ENCODE peak calls at places on chromosome 1, in eight cellular contexts. One of them, this sample, is unnamed.

GRCh38 chr1:59332983-59333382 is 36.1 kb downstream of the FGGY start:
- DNase-seq in ecto neural progenitor cell: no peak
- DNase-seq in AG10803: peak; percentile 76
- DNase-seq in activated CD4-positive, alpha-beta T cell treated with anti-CD3 and anti-CD28 coated beads, Interleukin-2, amount 50 U/mL, for 1 hour: no peak
- DNase-seq in naive thymus-derived CD8-positive, alpha-beta T cell: no peak
- DNase-seq in activated T-cell treated with anti-CD3 and anti-CD28 coated beads, Interleukin-2, amount 50 U/mL, for 1 hour: no peak
- DNase-seq in GM13976: no peak
- DNase-seq in tibial artery: no peak
- DNase-seq in this sample: peak; percentile 57

GRCh38 chr1:185719021-185719420 is 15.2 kb upstream of the HMCN1 start:
- DNase-seq in activated CD4-positive, alpha-beta T cell treated with anti-CD3 and anti-CD28 coated beads, Interleukin-2, amount 50 U/mL, for 1 hour: no peak
- DNase-seq in tibial artery: peak; percentile 52
- DNase-seq in activated T-cell treated with anti-CD3 and anti-CD28 coated beads, Interleukin-2, amount 50 U/mL, for 1 hour: no peak
- DNase-seq in GM13976: no peak
- DNase-seq in AG10803: peak; percentile 97
- DNase-seq in naive thymus-derived CD8-positive, alpha-beta T cell: no peak
- DNase-seq in ecto neural progenitor cell: no peak
- DNase-seq in this sample: peak; percentile 96

GRCh38 chr1:245173446-245174178 is 18.8 kb downstream of the KIF26B start:
- DNase-seq in tibial artery: no peak
- DNase-seq in naive thymus-derived CD8-positive, alpha-beta T cell: no peak
- DNase-seq in ecto neural progenitor cell: no peak
- DNase-seq in activated CD4-positive, alpha-beta T cell treated with anti-CD3 and anti-CD28 coated beads, Interleukin-2, amount 50 U/mL, for 1 hour: no peak
- DNase-seq in AG10803: no peak
- DNase-seq in GM13976: no peak
- DNase-seq in activated T-cell treated with anti-CD3 and anti-CD28 coated beads, Interleukin-2, amount 50 U/mL, for 1 hour: no peak
- DNase-seq in this sample: peak; percentile 30

GRCh38 chr1:222754386-222755139 is 17.6 kb downstream of the FAM177B start:
- DNase-seq in naive thymus-derived CD8-positive, alpha-beta T cell: no peak
- DNase-seq in GM13976: no peak
- DNase-seq in ecto neural progenitor cell: no peak
- DNase-seq in activated CD4-positive, alpha-beta T cell treated with anti-CD3 and anti-CD28 coated beads, Interleukin-2, amount 50 U/mL, for 1 hour: no peak
- DNase-seq in activated T-cell treated with anti-CD3 and anti-CD28 coated beads, Interleukin-2, amount 50 U/mL, for 1 hour: no peak
- DNase-seq in AG10803: peak; percentile 94
- DNase-seq in tibial artery: peak; percentile 66
- DNase-seq in this sample: peak; percentile 99

GRCh38 chr1:150268342-150268705 is 492 bp downstream of the APH1A start:
- DNase-seq in activated CD4-positive, alpha-beta T cell treated with anti-CD3 and anti-CD28 coated beads, Interleukin-2, amount 50 U/mL, for 1 hour: peak; percentile 45
- DNase-seq in activated T-cell treated with anti-CD3 and anti-CD28 coated beads, Interleukin-2, amount 50 U/mL, for 1 hour: peak; percentile 60
- DNase-seq in tibial artery: peak; percentile 51
- DNase-seq in AG10803: peak; percentile 28
- DNase-seq in naive thymus-derived CD8-positive, alpha-beta T cell: peak; percentile 28
- DNase-seq in GM13976: peak; percentile 55
- DNase-seq in ecto neural progenitor cell: no peak
- DNase-seq in this sample: peak; percentile 71

GRCh38 chr1:170903961-170904360 is 31.4 kb upstream of the MROH9 start:
- DNase-seq in GM13976: no peak
- DNase-seq in naive thymus-derived CD8-positive, alpha-beta T cell: no peak
- DNase-seq in activated T-cell treated with anti-CD3 and anti-CD28 coated beads, Interleukin-2, amount 50 U/mL, for 1 hour: no peak
- DNase-seq in activated CD4-positive, alpha-beta T cell treated with anti-CD3 and anti-CD28 coated beads, Interleukin-2, amount 50 U/mL, for 1 hour: no peak
- DNase-seq in tibial artery: no peak
- DNase-seq in AG10803: no peak
- DNase-seq in ecto neural progenitor cell: no peak
- DNase-seq in this sample: no peak

GRCh38 chr1:116243673-116244101 is 129.4 kb upstream of the ATP1A1 start:
- DNase-seq in activated T-cell treated with anti-CD3 and anti-CD28 coated beads, Interleukin-2, amount 50 U/mL, for 1 hour: no peak
- DNase-seq in GM13976: no peak
- DNase-seq in activated CD4-positive, alpha-beta T cell treated with anti-CD3 and anti-CD28 coated beads, Interleukin-2, amount 50 U/mL, for 1 hour: no peak
- DNase-seq in AG10803: no peak
- DNase-seq in tibial artery: no peak
- DNase-seq in naive thymus-derived CD8-positive, alpha-beta T cell: no peak
- DNase-seq in ecto neural progenitor cell: no peak
- DNase-seq in this sample: no peak

GRCh38 chr1:34373912-34374311 is 197.2 kb downstream of the C1orf94 start:
- DNase-seq in ecto neural progenitor cell: no peak
- DNase-seq in AG10803: no peak
- DNase-seq in tibial artery: no peak
- DNase-seq in activated T-cell treated with anti-CD3 and anti-CD28 coated beads, Interleukin-2, amount 50 U/mL, for 1 hour: no peak
- DNase-seq in GM13976: no peak
- DNase-seq in activated CD4-positive, alpha-beta T cell treated with anti-CD3 and anti-CD28 coated beads, Interleukin-2, amount 50 U/mL, for 1 hour: no peak
- DNase-seq in naive thymus-derived CD8-positive, alpha-beta T cell: no peak
- DNase-seq in this sample: no peak

GRCh38 chr1:1573843-1574720 is 581 bp downstream of the SSU72 start:
- DNase-seq in AG10803: peak; percentile 50
- DNase-seq in activated T-cell treated with anti-CD3 and anti-CD28 coated beads, Interleukin-2, amount 50 U/mL, for 1 hour: no peak
- DNase-seq in naive thymus-derived CD8-positive, alpha-beta T cell: peak; percentile 74
- DNase-seq in GM13976: peak; percentile 90
- DNase-seq in ecto neural progenitor cell: no peak
- DNase-seq in activated CD4-positive, alpha-beta T cell treated with anti-CD3 and anti-CD28 coated beads, Interleukin-2, amount 50 U/mL, for 1 hour: peak; percentile 62
- DNase-seq in tibial artery: no peak
- DNase-seq in this sample: peak; percentile 90

GRCh38 chr1:60886793-60887331 is 195.5 kb upstream of the NFIA start:
- DNase-seq in activated CD4-positive, alpha-beta T cell treated with anti-CD3 and anti-CD28 coated beads, Interleukin-2, amount 50 U/mL, for 1 hour: no peak
- DNase-seq in naive thymus-derived CD8-positive, alpha-beta T cell: no peak
- DNase-seq in tibial artery: no peak
- DNase-seq in GM13976: no peak
- DNase-seq in AG10803: no peak
- DNase-seq in activated T-cell treated with anti-CD3 and anti-CD28 coated beads, Interleukin-2, amount 50 U/mL, for 1 hour: no peak
- DNase-seq in ecto neural progenitor cell: peak; percentile 62
- DNase-seq in this sample: no peak

GRCh38 chr1:35573198-35573775 is at the start of gene TFAP2E:
- DNase-seq in GM13976: no peak
- DNase-seq in naive thymus-derived CD8-positive, alpha-beta T cell: no peak
- DNase-seq in activated T-cell treated with anti-CD3 and anti-CD28 coated beads, Interleukin-2, amount 50 U/mL, for 1 hour: no peak
- DNase-seq in tibial artery: no peak
- DNase-seq in AG10803: no peak
- DNase-seq in ecto neural progenitor cell: peak; percentile 69
- DNase-seq in activated CD4-positive, alpha-beta T cell treated with anti-CD3 and anti-CD28 coated beads, Interleukin-2, amount 50 U/mL, for 1 hour: no peak
- DNase-seq in this sample: peak; percentile 72

GRCh38 chr1:158398818-158399502 is at the start of gene OR10T2:
- DNase-seq in GM13976: no peak
- DNase-seq in AG10803: no peak
- DNase-seq in tibial artery: no peak
- DNase-seq in naive thymus-derived CD8-positive, alpha-beta T cell: no peak
- DNase-seq in activated T-cell treated with anti-CD3 and anti-CD28 coated beads, Interleukin-2, amount 50 U/mL, for 1 hour: no peak
- DNase-seq in activated CD4-positive, alpha-beta T cell treated with anti-CD3 and anti-CD28 coated beads, Interleukin-2, amount 50 U/mL, for 1 hour: no peak
- DNase-seq in ecto neural progenitor cell: no peak
- DNase-seq in this sample: no peak

GRCh38 chr1:27135920-27136551 is 18.9 kb downstream of the SLC9A1 start:
- DNase-seq in ecto neural progenitor cell: no peak
- DNase-seq in naive thymus-derived CD8-positive, alpha-beta T cell: no peak
- DNase-seq in AG10803: peak; percentile 21
- DNase-seq in GM13976: peak; percentile 45
- DNase-seq in activated T-cell treated with anti-CD3 and anti-CD28 coated beads, Interleukin-2, amount 50 U/mL, for 1 hour: no peak
- DNase-seq in tibial artery: no peak
- DNase-seq in activated CD4-positive, alpha-beta T cell treated with anti-CD3 and anti-CD28 coated beads, Interleukin-2, amount 50 U/mL, for 1 hour: no peak
- DNase-seq in this sample: peak; percentile 48

GRCh38 chr1:239455743-239456142 is 69.4 kb downstream of the CHRM3 start:
- DNase-seq in tibial artery: no peak
- DNase-seq in naive thymus-derived CD8-positive, alpha-beta T cell: no peak
- DNase-seq in GM13976: no peak
- DNase-seq in AG10803: no peak
- DNase-seq in activated CD4-positive, alpha-beta T cell treated with anti-CD3 and anti-CD28 coated beads, Interleukin-2, amount 50 U/mL, for 1 hour: no peak
- DNase-seq in activated T-cell treated with anti-CD3 and anti-CD28 coated beads, Interleukin-2, amount 50 U/mL, for 1 hour: no peak
- DNase-seq in ecto neural progenitor cell: no peak
- DNase-seq in this sample: no peak

GRCh38 chr1:9825101-9826074 is 1.6 kb upstream of the CLSTN1 start:
- DNase-seq in AG10803: peak; percentile 36
- DNase-seq in activated T-cell treated with anti-CD3 and anti-CD28 coated beads, Interleukin-2, amount 50 U/mL, for 1 hour: peak; percentile 62
- DNase-seq in activated CD4-positive, alpha-beta T cell treated with anti-CD3 and anti-CD28 coated beads, Interleukin-2, amount 50 U/mL, for 1 hour: peak; percentile 42
- DNase-seq in tibial artery: peak; percentile 55
- DNase-seq in ecto neural progenitor cell: peak; percentile 57
- DNase-seq in naive thymus-derived CD8-positive, alpha-beta T cell: no peak
- DNase-seq in GM13976: no peak
- DNase-seq in this sample: peak; percentile 87

GRCh38 chr1:22673486-22674409 is 20.7 kb downstream of the C1QB start:
- DNase-seq in naive thymus-derived CD8-positive, alpha-beta T cell: no peak
- DNase-seq in GM13976: peak; percentile 66
- DNase-seq in ecto neural progenitor cell: peak; percentile 92
- DNase-seq in activated T-cell treated with anti-CD3 and anti-CD28 coated beads, Interleukin-2, amount 50 U/mL, for 1 hour: no peak
- DNase-seq in activated CD4-positive, alpha-beta T cell treated with anti-CD3 and anti-CD28 coated beads, Interleukin-2, amount 50 U/mL, for 1 hour: no peak
- DNase-seq in tibial artery: peak; percentile 62
- DNase-seq in AG10803: peak; percentile 58
- DNase-seq in this sample: peak; percentile 80

GRCh38 chr1:205064301-205064700 is 20.0 kb downstream of the TMEM81 start:
- DNase-seq in activated T-cell treated with anti-CD3 and anti-CD28 coated beads, Interleukin-2, amount 50 U/mL, for 1 hour: no peak
- DNase-seq in activated CD4-positive, alpha-beta T cell treated with anti-CD3 and anti-CD28 coated beads, Interleukin-2, amount 50 U/mL, for 1 hour: no peak
- DNase-seq in tibial artery: no peak
- DNase-seq in GM13976: no peak
- DNase-seq in ecto neural progenitor cell: no peak
- DNase-seq in AG10803: no peak
- DNase-seq in naive thymus-derived CD8-positive, alpha-beta T cell: no peak
- DNase-seq in this sample: no peak

GRCh38 chr1:21610027-21610426 is 59.1 kb downstream of the RAP1GAP start:
- DNase-seq in activated T-cell treated with anti-CD3 and anti-CD28 coated beads, Interleukin-2, amount 50 U/mL, for 1 hour: no peak
- DNase-seq in GM13976: no peak
- DNase-seq in AG10803: no peak
- DNase-seq in tibial artery: no peak
- DNase-seq in activated CD4-positive, alpha-beta T cell treated with anti-CD3 and anti-CD28 coated beads, Interleukin-2, amount 50 U/mL, for 1 hour: no peak
- DNase-seq in ecto neural progenitor cell: no peak
- DNase-seq in naive thymus-derived CD8-positive, alpha-beta T cell: no peak
- DNase-seq in this sample: no peak

GRCh38 chr1:24743404-24744211 is 1.6 kb upstream of the CLIC4 start:
- DNase-seq in AG10803: peak; percentile 71
- DNase-seq in activated CD4-positive, alpha-beta T cell treated with anti-CD3 and anti-CD28 coated beads, Interleukin-2, amount 50 U/mL, for 1 hour: no peak
- DNase-seq in activated T-cell treated with anti-CD3 and anti-CD28 coated beads, Interleukin-2, amount 50 U/mL, for 1 hour: no peak
- DNase-seq in naive thymus-derived CD8-positive, alpha-beta T cell: no peak
- DNase-seq in tibial artery: no peak
- DNase-seq in GM13976: peak; percentile 59
- DNase-seq in ecto neural progenitor cell: peak; percentile 62
- DNase-seq in this sample: peak; percentile 91

GRCh38 chr1:67372136-67372535 is 58.1 kb downstream of the SERBP1 start:
- DNase-seq in GM13976: no peak
- DNase-seq in naive thymus-derived CD8-positive, alpha-beta T cell: no peak
- DNase-seq in activated CD4-positive, alpha-beta T cell treated with anti-CD3 and anti-CD28 coated beads, Interleukin-2, amount 50 U/mL, for 1 hour: no peak
- DNase-seq in activated T-cell treated with anti-CD3 and anti-CD28 coated beads, Interleukin-2, amount 50 U/mL, for 1 hour: no peak
- DNase-seq in tibial artery: no peak
- DNase-seq in AG10803: peak; percentile 26
- DNase-seq in ecto neural progenitor cell: no peak
- DNase-seq in this sample: peak; percentile 15

GRCh38 chr1:220528679-220529529 is 968 bp downstream of the MARK1 start:
- DNase-seq in activated CD4-positive, alpha-beta T cell treated with anti-CD3 and anti-CD28 coated beads, Interleukin-2, amount 50 U/mL, for 1 hour: no peak
- DNase-seq in activated T-cell treated with anti-CD3 and anti-CD28 coated beads, Interleukin-2, amount 50 U/mL, for 1 hour: no peak
- DNase-seq in AG10803: no peak
- DNase-seq in ecto neural progenitor cell: peak; percentile 72
- DNase-seq in GM13976: peak; percentile 23
- DNase-seq in naive thymus-derived CD8-positive, alpha-beta T cell: no peak
- DNase-seq in tibial artery: peak; percentile 46
- DNase-seq in this sample: peak; percentile 23

GRCh38 chr1:1116701-1117468 is 996 bp upstream of the C1orf159 start:
- DNase-seq in ecto neural progenitor cell: peak; percentile 44
- DNase-seq in AG10803: no peak
- DNase-seq in activated CD4-positive, alpha-beta T cell treated with anti-CD3 and anti-CD28 coated beads, Interleukin-2, amount 50 U/mL, for 1 hour: peak; percentile 38
- DNase-seq in activated T-cell treated with anti-CD3 and anti-CD28 coated beads, Interleukin-2, amount 50 U/mL, for 1 hour: peak; percentile 57
- DNase-seq in tibial artery: peak; percentile 21
- DNase-seq in naive thymus-derived CD8-positive, alpha-beta T cell: peak; percentile 35
- DNase-seq in GM13976: peak; percentile 52
- DNase-seq in this sample: peak; percentile 65

This sample was measured in GM23248.